ENCODE peak calls at places on chromosome 17, in eight cellular contexts. J, E, X, B, U, Q, L and D are unnamed samples.

GRCh38 chr17:49061524-49061943 is 64.3 kb downstream of the IGF2BP1 start:
- DNase-seq in Q (no peak), E (no peak), U (peak; percentile 52), L (no peak), X (no peak), J (peak; percentile 27), B (no peak), D (no peak)

GRCh38 chr17:18968945-18969887 is 17.3 kb downstream of the SLC5A10 start:
- DNase-seq in X (no peak), U (peak; percentile 16), E (no peak), B (no peak), Q (no peak), J (peak; percentile 58), L (no peak), D (no peak)

GRCh38 chr17:2042355-2042929 is 620 bp downstream of the OVCA2 start:
- DNase-seq in Q (peak; percentile 62), E (no peak), B (no peak), U (no peak), J (peak; percentile 61), X (no peak), L (no peak), D (no peak)

GRCh38 chr17:72358465-72358864 is 237.6 kb downstream of the SOX9 start:
- DNase-seq in X (no peak), U (peak; percentile 96), Q (no peak), J (peak; percentile 49), E (no peak), L (no peak), B (no peak), D (no peak)

GRCh38 chr17:64402469-64402868 is 11.8 kb upstream of the PECAM1 start:
- DNase-seq in Q (no peak), X (no peak), E (no peak), U (no peak), J (no peak), B (no peak), L (no peak), D (no peak)

GRCh38 chr17:10198509-10199249 is at the start of gene GAS7:
- DNase-seq in B (peak; percentile 76), E (peak; percentile 65), Q (peak; percentile 51), L (no peak), X (peak; percentile 27), U (peak; percentile 8), J (no peak), D (peak; percentile 81)

GRCh38 chr17:51164911-51165679 is 1.1 kb upstream of the NME2 start:
- DNase-seq in Q (no peak), J (peak; percentile 28), U (peak; percentile 13), E (peak; percentile 53), L (no peak), X (no peak), B (no peak), D (no peak)

GRCh38 chr17:79937981-79938695 is 97.5 kb downstream of the TBC1D16 start:
- DNase-seq in X (no peak), Q (no peak), E (peak; percentile 56), L (no peak), J (no peak), U (no peak), B (no peak), D (no peak)

GRCh38 chr17:83037084-83037950 is 42.1 kb upstream of the METRNL start:
- DNase-seq in Q (no peak), L (no peak), X (no peak), J (no peak), U (no peak), E (no peak), B (no peak), D (no peak)

GRCh38 chr17:51045616-51046526 is 74.8 kb downstream of the SPAG9 start:
- DNase-seq in U (peak; percentile 73), B (no peak), J (no peak), E (no peak), X (no peak), L (no peak), Q (no peak), D (no peak)

GRCh38 chr17:50361561-50362480 is 11.2 kb downstream of the MRPL27 start:
- DNase-seq in J (peak; percentile 80), Q (peak; percentile 66), U (peak; percentile 62), L (no peak), X (peak; percentile 62), E (no peak), B (peak; percentile 55), D (no peak)

GRCh38 chr17:48951572-48951971 is 6.9 kb upstream of the SNF8 start:
- DNase-seq in U (no peak), E (no peak), X (no peak), Q (no peak), L (no peak), B (no peak), J (no peak), D (no peak)

GRCh38 chr17:66712453-66712852 is 122.5 kb upstream of the CACNG5 start:
- DNase-seq in E (no peak), X (no peak), B (no peak), U (no peak), L (no peak), J (peak; percentile 58), Q (no peak), D (no peak)

GRCh38 chr17:77034677-77035424 is 105.9 kb upstream of the SEC14L1 start:
- DNase-seq in X (no peak), L (no peak), B (no peak), U (no peak), J (no peak), Q (no peak), E (no peak), D (no peak)

GRCh38 chr17:15469260-15469659 is 1.8 kb upstream of the CDRT4 start:
- DNase-seq in J (no peak), Q (no peak), E (no peak), L (no peak), X (no peak), U (peak; percentile 95), B (no peak), D (peak; percentile 53)

GRCh38 chr17:67884766-67885165 is 59.5 kb downstream of the BPTF start:
- DNase-seq in J (no peak), X (no peak), E (no peak), L (no peak), Q (no peak), B (no peak), U (no peak), D (no peak)

GRCh38 chr17:67881083-67881482 is 55.8 kb downstream of the BPTF start:
- DNase-seq in J (no peak), U (no peak), Q (no peak), B (no peak), E (no peak), L (no peak), X (no peak), D (no peak)

GRCh38 chr17:67879662-67880061 is 54.4 kb downstream of the BPTF start:
- DNase-seq in L (no peak), U (no peak), B (no peak), Q (no peak), J (no peak), X (no peak), E (no peak), D (no peak)
- H3K4me1 ChIP-seq in L (no peaks in the 10 kb centered on the region), U (no peaks in the 10 kb centered on the region), B (no peaks in the 10 kb centered on the region), Q (no peaks in the 10 kb centered on the region), J (no peaks in the 10 kb centered on the region), X (no peaks in the 10 kb centered on the region), E (peaks cover 18% of the 10 kb centered on the region), D (no peaks in the 10 kb centered on the region)

DNA sequence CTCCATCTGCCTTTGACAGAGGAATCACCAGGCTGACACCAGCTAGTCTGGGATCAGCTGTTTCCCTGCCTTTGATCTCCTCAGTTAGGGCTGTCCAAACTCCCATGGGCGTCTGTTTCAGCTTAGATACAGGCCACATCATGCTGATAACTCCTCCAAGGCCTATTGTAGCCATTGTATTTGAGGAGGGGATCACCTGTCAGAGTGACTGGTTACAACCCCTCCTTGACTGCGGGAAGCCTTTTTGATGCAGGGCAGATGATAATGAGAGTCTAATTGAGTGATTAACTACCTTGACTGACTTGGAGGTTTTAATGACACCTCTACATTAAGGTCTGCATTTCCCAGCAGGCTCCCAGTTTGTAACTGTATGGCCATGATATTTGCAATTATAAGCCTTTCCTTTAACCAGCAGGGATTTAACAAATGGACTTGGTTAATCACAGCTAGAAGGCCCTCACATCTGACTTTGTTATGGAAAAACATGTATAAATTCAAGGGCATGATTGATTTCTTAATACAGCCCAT is 863.5 kb downstream of the KCNJ2 start:
- DNase-seq in J (no peak), E (no peak), U (no peak), L (no peak), B (no peak), X (no peak), Q (no peak), D (no peak)
- H3K9me3 ChIP-seq in J (no peaks in the 10 kb centered on the region), E (no peaks in the 10 kb centered on the region), U (no peaks in the 10 kb centered on the region), L (no peaks in the 10 kb centered on the region), B (no peaks in the 10 kb centered on the region), X (no peaks in the 10 kb centered on the region), Q (no peaks in the 10 kb centered on the region), D (no peaks in the 10 kb centered on the region)

GRCh38 chr17:68298601-68299000 is 7.3 kb downstream of the ARSG start:
- DNase-seq in X (no peak), B (no peak), U (no peak), L (no peak), E (no peak), Q (no peak), J (no peak), D (no peak)

GRCh38 chr17:68295086-68295485 is 3.8 kb downstream of the ARSG start:
- DNase-seq in Q (no peak), E (no peak), L (no peak), X (no peak), U (no peak), B (no peak), J (no peak), D (no peak)

GRCh38 chr17:68296217-68297140 is 5.2 kb downstream of the ARSG start:
- DNase-seq in U (no peak), B (no peak), E (no peak), X (peak; percentile 85), L (no peak), Q (no peak), J (no peak), D (no peak)

GRCh38 chr17:68294617-68295016 is 3.3 kb downstream of the ARSG start:
- DNase-seq in J (no peak), U (no peak), E (no peak), B (no peak), X (no peak), Q (no peak), L (no peak), D (no peak)

GRCh38 chr17:68297168-68297567 is 5.9 kb downstream of the ARSG start:
- DNase-seq in L (no peak), E (no peak), U (no peak), B (no peak), Q (no peak), X (no peak), J (no peak), D (no peak)
- H3K4me1 ChIP-seq in L (peaks cover 18% of the 10 kb centered on the region), E (no peaks in the 10 kb centered on the region), U (peaks cover 3% of the 10 kb centered on the region), B (peaks cover 6% of the 10 kb centered on the region), Q (peaks cover 1% of the 10 kb centered on the region), X (peaks cover 66% of the 10 kb centered on the region), J (peaks cover 4% of the 10 kb centered on the region), D (peaks cover 15% of the 10 kb centered on the region)

DNA sequence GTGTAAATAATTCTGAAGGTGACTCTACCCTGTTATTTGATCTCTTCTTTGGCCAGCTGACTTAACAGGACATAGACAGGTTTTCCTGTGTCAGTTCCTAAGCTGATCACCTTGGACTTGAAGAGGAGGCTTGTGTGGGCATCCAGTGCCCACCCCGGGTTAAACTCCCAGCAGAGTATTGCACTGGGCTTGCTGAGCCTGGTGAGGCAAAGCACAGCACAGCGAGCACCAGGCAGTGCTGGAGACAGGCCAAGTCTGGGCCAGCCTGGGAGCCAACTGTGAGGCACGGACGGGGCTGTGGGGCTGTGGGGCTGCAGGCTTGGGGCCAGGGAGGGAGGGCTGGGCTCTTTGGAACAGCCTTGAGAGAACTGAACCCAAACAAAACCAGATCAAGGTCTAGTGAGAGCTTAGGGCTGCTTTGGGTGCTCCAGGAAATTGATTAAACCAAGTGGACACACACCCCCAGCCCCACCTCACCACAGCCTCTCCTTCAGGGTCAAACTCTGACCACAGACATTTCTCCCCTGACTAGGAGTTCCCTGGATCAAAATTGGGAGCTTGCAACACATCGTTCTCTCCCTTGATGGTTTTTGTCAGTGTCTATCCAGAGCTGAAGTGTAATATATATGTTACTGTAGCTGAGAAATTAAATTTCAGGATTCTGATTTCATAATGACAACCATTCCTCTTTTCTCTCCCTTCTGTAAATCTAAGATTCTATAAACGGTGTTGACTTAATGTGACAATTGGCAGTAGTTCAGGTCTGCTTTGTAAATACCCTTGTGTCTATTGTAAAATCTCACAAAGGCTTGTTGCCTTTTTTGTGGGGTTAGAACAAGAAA is 5.1 kb downstream of the STH start:
- DNase-seq in E (peak; percentile 81), J (no peak), U (peak; percentile 18), L (no peak), B (no peak), Q (peak; percentile 47), X (no peak), D (peak; percentile 50)
- H3K9me3 ChIP-seq in E (no peaks in the 10 kb centered on the region), J (no peaks in the 10 kb centered on the region), U (no peaks in the 10 kb centered on the region), L (no peaks in the 10 kb centered on the region), B (no peaks in the 10 kb centered on the region), Q (no peaks in the 10 kb centered on the region), X (no peaks in the 10 kb centered on the region), D (no peaks in the 10 kb centered on the region)